ENCODE peak calls at places on chromosomes 6 and 20, in four cellular contexts. U is bronchial epithelial cell; O is PC-9; J is CD4-positive, alpha-beta T cell. R is an unnamed sample. For H3K27me3, the result is how much of the 10 kb centered on the place peaks cover.

GRCh38 chr20:62058941-62059340 is 6.7 kb downstream of the TAF4 start:
- DNase-seq in U (no peak), O (no peak), J (no peak), R (no peak)

GRCh38 chr6:19279137-19279747 is 557.9 kb upstream of the ID4 start:
- DNase-seq in U (peak), O (no peak), J (no peak), R (no peak)

GRCh38 chr6:143721642-143722041 is 43.9 kb downstream of the PHACTR2 start:
- DNase-seq in U (no peak), O (no peak), J (no peak), R (no peak)

GRCh38 chr6:143332153-143332845 is 118.2 kb downstream of the ADAT2 start:
- DNase-seq in U (peak), O (no peak), J (no peak), R (no peak)

GRCh38 chr6:48765352-48765961 is 654.5 kb upstream of the PTCHD4 start:
- DNase-seq in U (peak), O (peak), J (no peak), R (no peak)

GRCh38 chr6:37056439-37057127 is 51.1 kb downstream of the FGD2 start:
- DNase-seq in U (peak), O (peak), J (no peak), R (no peak)

GRCh38 chr6:13635948-13636658 is 21.0 kb downstream of the NOL7 start:
- DNase-seq in U (peak), O (no peak), J (no peak), R (no peak)

GRCh38 chr6:22765015-22765414 is 195.6 kb downstream of the HDGFL1 start:
- DNase-seq in U (peak), O (no peak), J (no peak), R (no peak)

GRCh38 chr20:48999890-49000870 is 45.9 kb upstream of the CSE1L start:
- DNase-seq in U (peak), O (no peak), J (no peak), R (no peak)

GRCh38 chr20:6663104-6663503 is 104.4 kb upstream of the BMP2 start:
- DNase-seq in U (no peak), O (no peak), J (no peak), R (no peak)

GRCh38 chr6:32854376-32855178 is 585 bp downstream of the PSMB9 start:
- DNase-seq in U (no peak), O (no peak), J (peak), R (no peak)

GRCh38 chr6:98833101-98834059 is 994 bp upstream of the POU3F2 start:
- DNase-seq in U (no peak), O (no peak), J (no peak), R (no peak)

GRCh38 chr6:139028242-139028657 is 295 bp upstream of the ABRACL start:
- DNase-seq in U (peak), O (no peak), J (no peak), R (no peak)

GRCh38 chr6:63272397-63272796 is 47.4 kb downstream of the LGSN start:
- DNase-seq in U (peak), O (no peak), J (no peak), R (no peak)

GRCh38 chr6:37259191-37259590 is 1.2 kb upstream of the TMEM217 start:
- DNase-seq in U (peak), O (no peak), J (no peak), R (no peak)

GRCh38 chr6:97925504-97925903 is 642.5 kb upstream of the MMS22L start:
- DNase-seq in U (peak), O (no peak), J (no peak), R (no peak)

GRCh38 chr6:15864708-15865062 is 201.9 kb upstream of the DTNBP1 start:
- DNase-seq in U (no peak), O (no peak), J (no peak), R (no peak)

GRCh38 chr20:36461600-36462439 is 79.5 kb upstream of the MYL9 start:
- DNase-seq in U (no peak), O (no peak), J (peak), R (no peak)

GRCh38 chr6:15689586-15690450 is 27.0 kb upstream of the DTNBP1 start:
- DNase-seq in U (no peak), O (no peak), J (no peak), R (no peak)

GRCh38 chr6:71334768-71335167 is 46.2 kb downstream of the OGFRL1 start:
- DNase-seq in U (peak), O (no peak), J (no peak), R (no peak)

GRCh38 chr6:72382602-72383529 is 239.0 kb upstream of the KCNQ5 start:
- DNase-seq in U (no peak), O (no peak), J (no peak), R (no peak)

GRCh38 chr6:11654876-11655275 is 117.3 kb downstream of the TMEM170B start:
- DNase-seq in U (no peak), O (no peak), J (no peak), R (peak)

GRCh38 chr6:42901538-42901957 is 14.3 kb upstream of the PTCRA start:
- DNase-seq in U (peak), O (peak), J (peak), R (no peak)

GRCh38 chr20:46408281-46408731 is 1.9 kb upstream of the ELMO2 start:
- DNase-seq in U (peak), O (no peak), J (no peak), R (no peak)

GRCh38 chr6:45657243-45657642 is 279.5 kb upstream of the SUPT3H start:
- DNase-seq in U (no peak), O (no peak), J (no peak), R (peak)

GRCh38 chr6:163583558-163583957 is 169.0 kb downstream of the QKI start:
- DNase-seq in U (no peak), O (no peak), J (no peak), R (no peak)

GRCh38 chr6:41167173-41167963 is 4.5 kb upstream of the TREM2 start:
- DNase-seq in U (peak), O (no peak), J (no peak), R (no peak)

GRCh38 chr20:4709261-4710105 is 12.2 kb upstream of the PRND start:
- DNase-seq in U (no peak), O (no peak), J (no peak), R (no peak)

GRCh38 chr6:170516783-170517616 is 36.1 kb downstream of the PSMB1 start:
- DNase-seq in U (peak), O (peak), J (peak), R (no peak)

GRCh38 chr20:39691151-39691862 is 729.2 kb downstream of the DHX35 start:
- DNase-seq in U (peak), O (no peak), J (no peak), R (no peak)

DNA sequence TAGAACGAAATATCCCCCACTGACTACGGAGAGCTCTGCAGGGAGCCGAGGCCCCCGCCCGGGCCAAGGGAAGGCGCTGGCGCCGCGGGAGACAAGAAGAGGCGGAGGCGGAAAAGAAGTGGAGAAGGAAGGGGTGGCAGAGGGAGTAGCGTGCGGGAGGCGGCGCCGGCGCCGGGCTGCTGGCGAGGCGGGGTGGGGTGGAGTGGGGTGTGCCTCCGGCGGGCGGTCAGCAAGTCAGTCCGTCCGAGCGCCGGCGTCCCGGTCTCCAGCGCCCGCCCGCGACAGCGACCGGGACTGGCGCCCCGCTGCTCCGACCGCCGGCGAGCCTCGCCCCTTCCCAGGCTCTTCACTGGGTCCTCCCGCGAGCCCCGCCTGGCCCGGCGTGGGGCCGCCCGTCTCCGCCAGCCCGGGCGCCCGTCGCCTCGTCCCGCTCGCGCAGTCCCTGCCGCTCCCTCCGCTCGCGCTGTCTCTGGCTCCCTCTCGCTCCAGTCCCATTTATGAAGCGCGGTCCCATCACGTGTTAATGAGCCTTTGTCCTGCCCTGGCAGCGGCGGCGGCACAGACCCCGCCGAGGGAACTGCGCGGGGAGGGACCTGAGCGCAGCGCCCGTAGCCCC is at the start of gene CNR1:
- DNase-seq in U (peak), O (no peak), J (no peak), R (no peak)
- TF ChIP-seq CTCF in U (no peak), O (no peak), J (no peak), R (no peak)

DNA sequence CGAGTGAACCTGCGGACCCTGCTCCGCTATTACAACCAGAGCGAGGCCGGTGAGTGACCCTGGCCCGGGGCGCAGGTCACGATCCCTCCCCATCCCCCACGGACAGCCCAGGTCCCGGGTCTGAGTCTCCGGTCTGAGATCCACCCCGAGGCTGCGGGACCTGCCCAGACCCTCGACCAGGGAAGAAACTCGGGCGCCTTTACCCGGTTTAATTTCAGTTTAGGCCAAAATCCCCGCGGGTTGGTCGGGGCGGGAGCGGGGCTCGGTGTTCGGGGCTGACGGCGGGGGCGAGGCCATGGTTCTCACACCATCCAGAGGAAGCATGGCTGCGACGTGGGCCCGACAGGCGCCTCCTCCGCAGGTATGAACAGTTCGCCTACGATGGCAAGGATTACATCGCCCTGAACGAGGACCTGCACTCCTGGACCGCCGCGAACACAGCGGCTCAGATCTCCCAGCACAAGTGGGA is 46.9 kb upstream of the TRIM26 start:
- DNase-seq in U (no peak), O (no peak), J (peak), R (no peak)
- H3K27me3 ChIP-seq in U (under half), O (under half), J (under half), R (under half)

GRCh38 chr6:145502417-145502816 is 232.9 kb downstream of the EPM2A start:
- DNase-seq in U (peak), O (no peak), J (no peak), R (no peak)

GRCh38 chr6:145506554-145506953 is 228.8 kb downstream of the EPM2A start:
- DNase-seq in U (no peak), O (no peak), J (no peak), R (no peak)

GRCh38 chr6:145507251-145507650 is 228.1 kb downstream of the EPM2A start:
- DNase-seq in U (peak), O (no peak), J (no peak), R (no peak)

DNA sequence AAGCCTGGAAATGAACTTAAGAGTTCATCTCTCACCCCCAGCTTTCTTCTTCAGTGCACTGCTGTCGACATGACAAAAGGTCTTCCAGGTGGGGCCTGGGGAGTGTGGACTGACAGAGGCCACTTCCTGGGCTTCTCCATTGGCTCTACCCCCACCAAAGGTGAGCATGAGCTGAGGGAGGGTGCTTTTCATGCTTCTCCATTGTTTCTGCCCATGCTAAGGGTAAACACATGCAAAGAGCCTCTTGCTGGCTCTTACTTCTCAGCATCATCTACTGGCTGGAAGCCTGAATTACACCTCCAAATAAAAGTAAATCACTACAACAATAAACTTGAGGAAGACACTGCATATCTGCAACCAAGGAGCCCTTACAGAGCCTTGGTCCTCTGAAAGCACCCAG is 227.2 kb downstream of the EPM2A start:
- DNase-seq in U (peak), O (no peak), J (no peak), R (no peak)
- TF ChIP-seq CTCF in U (peak), O (peak), J (no peak), R (peak)

DNA sequence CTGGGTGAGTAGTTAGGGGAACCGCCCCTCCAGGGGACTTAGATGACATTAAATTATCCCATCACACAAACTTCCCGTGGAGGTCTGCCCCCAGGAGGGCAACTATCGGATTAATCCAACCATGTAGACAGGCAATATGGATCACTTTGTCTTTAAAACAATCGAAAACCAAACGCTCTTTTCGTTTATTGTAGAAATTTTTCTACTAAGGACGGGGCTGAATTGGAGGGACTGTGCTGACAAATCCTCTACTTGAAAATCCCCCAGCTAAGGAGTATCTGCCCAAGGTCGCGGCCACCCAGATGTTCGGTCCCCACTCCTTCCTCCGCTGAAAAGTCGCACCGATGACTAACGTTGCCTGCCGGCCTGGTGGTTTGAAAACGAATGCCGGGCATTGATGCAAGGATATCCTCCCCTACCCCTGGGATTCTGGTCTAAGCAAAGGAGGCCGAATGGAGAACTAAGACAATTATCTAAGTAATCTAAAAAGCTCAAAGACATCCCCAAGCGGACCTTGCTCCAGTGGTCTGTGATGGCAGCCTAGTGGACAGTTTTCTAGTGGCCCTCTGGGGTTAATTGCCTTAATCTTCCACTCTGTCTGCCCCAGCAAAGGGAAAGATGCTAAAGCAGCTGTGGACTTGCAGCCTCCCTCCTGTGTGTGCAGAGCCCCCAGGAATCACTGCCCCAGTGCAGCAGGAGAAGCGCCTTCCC is 3.7 kb upstream of the FOXC1 start:
- DNase-seq in U (no peak), O (no peak), J (no peak), R (no peak)
- H3K27me3 ChIP-seq in U (under half), O (under half), J (half or more), R (under half)

R was measured in BJ.